ENCODE peak calls at places on chromosomes 3 and 15, in ten cellular contexts. L is esophagus muscularis mucosa, R is HL-60, T is HCT116, P is Panc1, E is suprapubic skin, Y is HepG2, O is spleen, D is GM23338, F is transverse colon. K is an unnamed sample.
A peak's percentile ranks its signal among the peaks of the same experiment; 100 is the strongest.

GRCh38 chr3:54599741-54600140 is 328.1 kb downstream of the LRTM1 start:
- DNase-seq in L (peak; percentile 66), R (no peak), T (no peak), P (no peak), E (no peak), Y (no peak), O (no peak), D (no peak), F (no peak), K (no peak)

GRCh38 chr15:78691167-78691872 is 50.3 kb upstream of the CHRNB4 start:
- DNase-seq in L (no peak), R (no peak), T (no peak), P (no peak), E (peak; percentile 53), Y (no peak), O (peak; percentile 59), D (no peak), F (no peak), K (peak; percentile 22)

GRCh38 chr3:12187448-12188327 is 29.0 kb upstream of the TIMP4 start:
- DNase-seq in L (peak; percentile 89), R (peak; percentile 88), T (no peak), P (no peak), E (no peak), Y (no peak), O (peak; percentile 84), D (no peak), F (peak; percentile 34), K (no peak)

GRCh38 chr3:82103241-82103640 is 341.8 kb upstream of the GBE1 start:
- DNase-seq in L (no peak), R (no peak), T (no peak), P (no peak), E (no peak), Y (peak; percentile 19), O (no peak), D (no peak), F (no peak), K (no peak)

GRCh38 chr3:36366308-36366707 is 14.0 kb upstream of the STAC start:
- DNase-seq in L (no peak), R (no peak), T (no peak), P (no peak), E (no peak), Y (no peak), O (no peak), D (no peak), F (no peak), K (no peak)

GRCh38 chr3:46946856-46947544 is 29.5 kb downstream of the CCDC12 start:
- DNase-seq in L (no peak), R (no peak), T (no peak), P (no peak), E (no peak), Y (peak; percentile 45), O (peak; percentile 86), D (no peak), F (peak; percentile 67), K (peak; percentile 73)

GRCh38 chr3:129051776-129052400 is 8.7 kb upstream of the GP9 start:
- DNase-seq in L (no peak), R (no peak), T (no peak), P (no peak), E (no peak), Y (no peak), O (no peak), D (no peak), F (peak; percentile 28), K (peak; percentile 70)

GRCh38 chr3:187743195-187744141 is 1.8 kb downstream of the BCL6 start:
- DNase-seq in L (peak; percentile 95), R (peak; percentile 85), T (no peak), P (no peak), E (peak; percentile 89), Y (no peak), O (peak; percentile 91), D (peak; percentile 48), F (peak; percentile 66), K (peak; percentile 63)

GRCh38 chr3:46665763-46666470 is 27.6 kb downstream of the ALS2CL start:
- DNase-seq in L (no peak), R (no peak), T (no peak), P (no peak), E (no peak), Y (no peak), O (peak; percentile 28), D (no peak), F (no peak), K (peak; percentile 25)

GRCh38 chr3:160697628-160698382 is 20.8 kb downstream of the ARL14 start:
- DNase-seq in L (no peak), R (no peak), T (no peak), P (no peak), E (no peak), Y (no peak), O (no peak), D (no peak), F (no peak), K (no peak)

GRCh38 chr3:131174752-131175151 is 148.1 kb downstream of the NEK11 start:
- DNase-seq in L (no peak), R (peak; percentile 61), T (no peak), P (no peak), E (no peak), Y (no peak), O (no peak), D (no peak), F (no peak), K (no peak)

GRCh38 chr3:49703443-49703927 is 14.1 kb downstream of the RNF123 start:
- DNase-seq in L (no peak), R (peak; percentile 67), T (peak; percentile 22), P (peak; percentile 30), E (no peak), Y (peak; percentile 60), O (peak; percentile 87), D (peak; percentile 81), F (peak; percentile 69), K (peak; percentile 71)

GRCh38 chr3:23612296-23612891 is 193.4 kb upstream of the UBE2E1 start:
- DNase-seq in L (no peak), R (no peak), T (no peak), P (peak; percentile 12), E (no peak), Y (no peak), O (no peak), D (no peak), F (peak; percentile 31), K (no peak)

GRCh38 chr3:49916686-49917085 is 12.9 kb downstream of the MON1A start:
- DNase-seq in L (no peak), R (no peak), T (no peak), P (no peak), E (no peak), Y (no peak), O (no peak), D (no peak), F (no peak), K (no peak)

GRCh38 chr3:179146911-179147570 is 1.1 kb upstream of the PIK3CA start:
- DNase-seq in L (no peak), R (peak; percentile 53), T (peak; percentile 71), P (peak; percentile 80), E (no peak), Y (peak; percentile 74), O (no peak), D (peak; percentile 78), F (peak; percentile 7), K (no peak)

GRCh38 chr15:59295742-59296090 is 77.0 kb downstream of the MYO1E start:
- DNase-seq in L (no peak), R (no peak), T (no peak), P (no peak), E (no peak), Y (no peak), O (no peak), D (no peak), F (no peak), K (no peak)

GRCh38 chr15:95162967-95163531 is 931.7 kb downstream of the MCTP2 start:
- DNase-seq in L (no peak), R (no peak), T (no peak), P (peak; percentile 22), E (peak; percentile 84), Y (no peak), O (no peak), D (no peak), F (no peak), K (no peak)

GRCh38 chr3:177536873-177537272 is 339.6 kb upstream of the TBL1XR1 start:
- DNase-seq in L (no peak), R (no peak), T (no peak), P (no peak), E (no peak), Y (no peak), O (no peak), D (no peak), F (no peak), K (no peak)
- H3K27ac ChIP-seq in L (no peak overlapping the region), R (no peak overlapping the region), T (no peak overlapping the region), P (no peak overlapping the region), E (no peak overlapping the region), Y (no peak overlapping the region), O (no peak overlapping the region), D (no peak overlapping the region), F (no peak overlapping the region), K (no peak overlapping the region)

GRCh38 chr3:172256101-172256687 is 192.1 kb downstream of the GHSR start:
- DNase-seq in L (no peak), R (no peak), T (no peak), P (no peak), E (no peak), Y (peak; percentile 37), O (no peak), D (no peak), F (no peak), K (no peak)
- TF ChIP-seq POLR2AphosphoS5 in L (peak; percentile 79), R (no peak), T (no peak), P (no peak), E (peak; percentile 51), Y (no peak), O (no peak), D (no peak), F (no peak), K (peak; percentile 37)

GRCh38 chr3:57091471-57091870 is 31.0 kb downstream of the SPATA12 start:
- DNase-seq in L (no peak), R (no peak), T (no peak), P (no peak), E (no peak), Y (no peak), O (no peak), D (no peak), F (no peak), K (no peak)
- H3K27ac ChIP-seq in L (no peak overlapping the region), R (no peak overlapping the region), T (no peak overlapping the region), P (no peak overlapping the region), E (no peak overlapping the region), Y (no peak overlapping the region), O (no peak overlapping the region), D (peak overlapping the region; percentile 67), F (peak overlapping the region; percentile 44), K (no peak overlapping the region)

GRCh38 chr15:44720460-44721185 is 9.3 kb downstream of the B2M start:
- DNase-seq in L (no peak), R (no peak), T (no peak), P (no peak), E (no peak), Y (no peak), O (no peak), D (no peak), F (no peak), K (no peak)

GRCh38 chr15:44718927-44719292 is 7.6 kb downstream of the B2M start:
- DNase-seq in L (no peak), R (no peak), T (no peak), P (no peak), E (no peak), Y (no peak), O (no peak), D (no peak), F (no peak), K (no peak)

GRCh38 chr15:44719293-44719999 is 8.1 kb downstream of the B2M start:
- DNase-seq in L (no peak), R (peak; percentile 54), T (no peak), P (no peak), E (no peak), Y (peak; percentile 29), O (no peak), D (peak; percentile 33), F (no peak), K (no peak)

GRCh38 chr15:44716983-44717602 is 5.8 kb downstream of the B2M start:
- DNase-seq in L (no peak), R (no peak), T (no peak), P (no peak), E (no peak), Y (no peak), O (no peak), D (no peak), F (no peak), K (no peak)

GRCh38 chr15:44718180-44718926 is 7.0 kb downstream of the B2M start:
- DNase-seq in L (no peak), R (no peak), T (no peak), P (no peak), E (no peak), Y (no peak), O (no peak), D (no peak), F (no peak), K (no peak)
- TF ChIP-seq POLR2AphosphoS5 in L (no peak), R (no peak), T (no peak), P (no peak), E (no peak), Y (no peak), O (no peak), D (no peak), F (no peak), K (no peak)